ENCODE peak calls at places on chromosomes 11 and 22, in eight cellular contexts. G is testis, P is heart left ventricle, I is right lobe of liver, C is K562, Y is uterus, E is IMR-90, X is A549. W is an unnamed sample.

GRCh38 chr11:78838417-78838816 is 263.8 kb upstream of the NARS2 start:
- DNase-seq in C (no peak), P (no peak), E (no peak), X (no peak), Y (no peak), I (no peak), G (no peak), W (no peak)

GRCh38 chr22:50061824-50062355 is 3.8 kb upstream of the TTLL8 start:
- DNase-seq in P (no peak), C (peak; percentile 20), X (no peak), I (peak; percentile 37), G (no peak), E (no peak), Y (no peak), W (no peak)

GRCh38 chr11:128555606-128556005 is 31.8 kb downstream of the ETS1 start:
- DNase-seq in P (no peak), Y (no peak), C (no peak), G (no peak), E (no peak), I (no peak), X (no peak), W (no peak)

GRCh38 chr11:7385532-7385931 is 99.8 kb upstream of the OLFML1 start:
- DNase-seq in I (no peak), P (no peak), C (no peak), X (no peak), G (no peak), Y (no peak), E (no peak), W (no peak)

GRCh38 chr11:19506803-19507466 is 205.7 kb upstream of the NAV2 start:
- DNase-seq in Y (no peak), G (no peak), C (no peak), X (no peak), E (no peak), P (no peak), I (peak; percentile 61), W (no peak)

GRCh38 chr11:113114452-113115027 is 153.3 kb downstream of the NCAM1 start:
- DNase-seq in I (peak; percentile 65), E (peak; percentile 8), Y (peak; percentile 60), X (no peak), C (peak; percentile 21), G (peak; percentile 78), P (peak; percentile 64), W (peak; percentile 15)

GRCh38 chr22:20183101-20183500 is 32.2 kb upstream of the CCDC188 start:
- DNase-seq in G (no peak), C (no peak), I (no peak), Y (no peak), P (no peak), X (no peak), E (no peak), W (no peak)

GRCh38 chr11:43579171-43579918 is 101.2 kb upstream of the HSD17B12 start:
- DNase-seq in X (peak; percentile 69), C (peak; percentile 57), E (peak; percentile 42), G (peak; percentile 57), Y (no peak), I (no peak), P (peak; percentile 62), W (peak; percentile 55)

GRCh38 chr11:46339816-46340215 is 7.4 kb upstream of the DGKZ start:
- DNase-seq in X (no peak), C (no peak), P (no peak), G (no peak), E (no peak), I (no peak), Y (no peak), W (no peak)

GRCh38 chr11:57778318-57779037 is 16.9 kb downstream of the CTNND1 start:
- DNase-seq in X (peak; percentile 88), I (peak; percentile 94), P (peak; percentile 91), E (peak; percentile 98), Y (peak; percentile 87), G (peak; percentile 96), C (peak; percentile 73), W (no peak)

GRCh38 chr11:33262016-33262638 is 4.9 kb downstream of the HIPK3 start:
- DNase-seq in X (no peak), G (peak; percentile 40), Y (no peak), I (no peak), P (no peak), E (peak; percentile 24), C (no peak), W (peak; percentile 19)

GRCh38 chr11:72738199-72739141 is 13.7 kb downstream of the ARAP1 start:
- DNase-seq in G (peak; percentile 29), C (peak; percentile 79), I (peak; percentile 75), Y (no peak), P (peak; percentile 77), X (no peak), E (peak; percentile 33), W (no peak)

GRCh38 chr11:119791701-119792151 is 62.7 kb upstream of the NECTIN1 start:
- DNase-seq in P (no peak), G (peak; percentile 43), X (no peak), I (peak; percentile 32), Y (no peak), E (peak; percentile 37), C (no peak), W (no peak)

GRCh38 chr11:85685820-85686459 is at the start of gene CCDC89:
- DNase-seq in X (no peak), C (peak; percentile 32), G (peak; percentile 89), I (peak; percentile 59), Y (peak; percentile 93), E (peak; percentile 99), P (peak; percentile 85), W (no peak)

GRCh38 chr11:12629601-12630313 is 44.5 kb upstream of the TEAD1 start:
- DNase-seq in E (peak; percentile 78), Y (no peak), P (no peak), G (no peak), X (no peak), C (no peak), I (no peak), W (no peak)

GRCh38 chr11:8749202-8749601 is 66.6 kb downstream of the RPL27A start:
- DNase-seq in P (no peak), I (no peak), Y (no peak), E (no peak), C (no peak), G (no peak), X (no peak), W (no peak)

GRCh38 chr11:11845551-11845950 is 3.8 kb downstream of the USP47 start:
- DNase-seq in C (no peak), P (no peak), E (peak; percentile 35), X (no peak), G (no peak), I (no peak), Y (no peak), W (no peak)

GRCh38 chr11:60914620-60915249 is 777 bp downstream of the TMEM109 start:
- DNase-seq in E (peak; percentile 34), P (no peak), G (peak; percentile 32), Y (no peak), C (peak; percentile 35), X (peak; percentile 48), I (peak; percentile 64), W (peak; percentile 66)

GRCh38 chr11:4459470-4459869 is 10.4 kb downstream of the OR52K2 start:
- DNase-seq in E (no peak), Y (peak; percentile 23), I (no peak), C (no peak), X (no peak), P (no peak), G (peak; percentile 27), W (no peak)

GRCh38 chr22:49900441-49901230 is 17.6 kb downstream of the ALG12 start:
- DNase-seq in I (no peak), G (no peak), C (no peak), X (no peak), Y (no peak), P (no peak), E (no peak), W (no peak)

GRCh38 chr11:62452261-62452660 is 33.4 kb downstream of the SCGB1A1 start:
- DNase-seq in E (no peak), C (no peak), P (no peak), G (no peak), X (no peak), I (no peak), Y (no peak), W (no peak)
- TF ChIP-seq POLR2A in E (no peak), C (no peak), P (no peak), G (no peak), X (no peak), I (no peak), Y (no peak), W (no peak)

DNA sequence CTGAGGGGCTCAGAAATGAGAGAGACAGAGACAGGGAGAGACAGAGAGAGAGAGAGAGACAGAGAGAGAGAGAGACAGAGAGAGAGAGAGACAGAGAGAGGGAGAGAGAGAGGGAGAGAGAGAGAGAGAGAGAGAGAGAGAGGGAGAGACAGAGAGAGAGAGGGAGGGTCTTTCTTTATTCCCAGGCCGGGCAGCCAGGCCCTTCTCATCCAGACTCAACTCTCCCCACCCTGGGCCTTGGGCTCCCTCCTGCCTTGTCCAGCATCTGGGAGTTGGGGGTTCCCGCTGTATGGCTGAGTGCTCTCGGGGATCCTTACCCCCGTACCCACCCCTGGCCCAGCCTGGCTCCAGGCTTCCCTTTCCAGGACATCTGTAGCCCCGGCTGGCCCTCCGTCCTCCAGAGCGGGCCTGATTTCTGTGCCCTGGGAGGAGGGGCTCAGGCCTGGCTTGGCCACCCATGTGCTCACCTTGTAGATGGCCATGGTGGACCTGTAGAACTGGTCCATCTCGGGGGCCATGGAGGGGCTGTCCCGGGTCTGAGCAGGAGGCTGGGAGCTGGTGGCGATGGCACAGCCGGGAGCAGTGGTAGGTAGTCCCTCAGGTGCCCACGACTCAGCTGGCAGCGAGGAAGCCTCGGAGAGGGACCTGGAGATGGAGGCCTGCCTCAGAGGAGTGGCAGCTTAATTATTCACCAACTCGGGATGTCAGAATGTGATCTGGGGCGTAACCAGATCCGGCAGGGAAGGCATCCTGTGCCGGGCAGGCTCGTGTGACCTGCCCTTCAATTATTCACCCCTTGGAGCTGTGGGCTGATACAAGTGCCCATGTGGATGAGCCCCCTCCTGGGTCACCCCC is at the start of gene BAIAP2L2:
- DNase-seq in C (no peak), E (no peak), Y (no peak), P (peak; percentile 56), I (no peak), G (no peak), X (peak; percentile 79), W (no peak)
- TF ChIP-seq POLR2A in C (no peak), E (no peak), Y (no peak), P (no peak), I (no peak), G (no peak), X (no peak), W (no peak)

GRCh38 chr11:45180888-45181594 is 34.6 kb downstream of the PRDM11 start:
- DNase-seq in G (peak; percentile 36), C (peak; percentile 37), P (peak; percentile 83), Y (peak; percentile 77), I (no peak), X (peak; percentile 89), E (peak; percentile 41), W (peak; percentile 93)
- TF ChIP-seq POLR2A in G (no peak), C (no peak), P (peak; percentile 56), Y (peak; percentile 10), I (no peak), X (peak; percentile 49), E (no peak), W (peak; percentile 53)

DNA sequence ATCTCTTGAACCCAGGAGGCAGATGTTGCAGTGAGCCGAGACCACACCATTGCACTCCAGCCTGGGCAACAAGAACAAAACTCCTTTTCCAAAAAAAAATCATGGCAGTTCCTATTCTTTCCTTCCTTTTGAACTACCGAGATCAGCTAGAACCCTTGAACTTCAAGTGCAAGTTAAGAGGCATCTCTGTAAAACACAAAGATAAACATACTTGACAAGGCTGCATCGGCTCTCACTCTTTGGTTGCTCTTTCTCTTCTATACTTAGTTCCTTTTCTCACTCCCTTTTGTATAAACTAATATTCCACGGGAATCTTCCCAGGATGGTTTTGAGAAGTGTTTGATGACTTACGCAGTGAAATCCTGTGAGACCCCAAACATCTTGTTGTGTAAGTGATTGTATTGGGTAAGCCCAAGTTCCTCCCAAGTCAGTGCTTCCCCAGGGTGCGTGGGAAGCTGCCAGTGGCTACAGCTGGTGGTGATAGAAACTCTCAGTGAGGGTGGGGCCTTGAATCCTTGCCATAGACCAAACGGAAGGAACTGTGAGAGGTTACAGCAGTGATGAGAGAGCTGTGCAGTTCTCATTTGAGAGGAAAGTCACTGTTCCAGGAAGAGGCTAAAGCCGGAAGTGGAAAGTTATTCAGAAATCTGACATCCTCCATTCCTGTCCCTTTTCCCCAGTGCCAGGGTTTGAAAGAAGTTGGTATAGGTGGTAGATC is 24.1 kb upstream of the CDC42EP2 start:
- DNase-seq in E (peak; percentile 100), Y (peak; percentile 97), I (peak; percentile 75), X (no peak), P (peak; percentile 92), C (peak; percentile 56), G (peak; percentile 87), W (peak; percentile 39)
- TF ChIP-seq POLR2A in E (peak; percentile 73), Y (no peak), I (no peak), X (no peak), P (no peak), C (no peak), G (no peak), W (no peak)